ENCODE peak calls at places on chromosome 15, in ten cellular contexts. F is stimulated activated CD4-positive, alpha-beta T cell treated with anti-CD3 and anti-CD28 coated beads, Interleukin-12 subunit alpha, Interleukin-12 subunit beta, amount 100 ng/mL, for 4 hours; R is hippocampal formation; H is T-helper 2 cell; I is activated CD8-positive, alpha-beta memory T cell treated with anti-CD3 and anti-CD28 coated beads for 1 hour; S is NCI-H146; O is cardiac fibroblast; K is RPMI8226; Q is HS-5; U is HCEC 1CT. Y is an unnamed sample.
A peak's percentile ranks its signal among the peaks of the same experiment; 100 is the strongest.

GRCh38 chr15:32041294-32041693 is 11.0 kb downstream of the CHRNA7 start:
- DNase-seq in H (no peak), U (no peak), R (no peak), K (no peak), F (no peak), I (no peak), Q (no peak), S (no peak), O (no peak), Y (no peak)

GRCh38 chr15:66085128-66085527 is 168.4 kb downstream of the MEGF11 start:
- DNase-seq in O (no peak), S (no peak), K (peak; percentile 41), I (no peak), R (no peak), U (no peak), Q (no peak), H (no peak), F (no peak), Y (no peak)

GRCh38 chr15:51837784-51838183 is 8.3 kb downstream of the TMOD3 start:
- DNase-seq in F (no peak), O (peak; percentile 49), R (no peak), S (no peak), K (no peak), H (no peak), Q (no peak), U (no peak), I (no peak), Y (no peak)

GRCh38 chr15:27341780-27342343 is 370.9 kb downstream of the GABRG3 start:
- DNase-seq in Q (no peak), K (no peak), F (no peak), O (no peak), H (no peak), U (no peak), S (no peak), I (no peak), R (no peak), Y (no peak)

GRCh38 chr15:85926834-85927233 is 132.1 kb upstream of the KLHL25 start:
- DNase-seq in S (no peak), U (no peak), R (no peak), I (no peak), H (no peak), K (no peak), F (no peak), O (no peak), Q (no peak), Y (no peak)

GRCh38 chr15:56244237-56244810 is 645 bp upstream of the RFX7 start:
- DNase-seq in O (peak; percentile 74), Q (no peak), F (no peak), R (peak; percentile 65), H (peak; percentile 6), U (peak; percentile 80), I (no peak), K (peak; percentile 75), S (peak; percentile 86), Y (peak; percentile 87)

GRCh38 chr15:29480278-29480677 is 210.7 kb upstream of the NSMCE3 start:
- DNase-seq in R (no peak), U (no peak), Q (no peak), F (no peak), S (no peak), O (no peak), I (no peak), H (no peak), K (no peak), Y (no peak)

GRCh38 chr15:40052604-40053003 is 13.6 kb upstream of the SRP14 start:
- DNase-seq in R (no peak), K (no peak), U (no peak), O (no peak), F (no peak), I (no peak), S (no peak), Q (no peak), H (no peak), Y (no peak)

GRCh38 chr15:44157679-44158078 is 37.4 kb downstream of the FRMD5 start:
- DNase-seq in Q (peak; percentile 92), O (peak; percentile 95), U (peak; percentile 98), H (no peak), K (no peak), R (no peak), F (no peak), S (no peak), I (no peak), Y (peak; percentile 69)

GRCh38 chr15:77823736-77824135 is 191.0 kb upstream of the LINGO1 start:
- DNase-seq in Q (no peak), F (no peak), K (no peak), H (no peak), I (no peak), S (no peak), U (no peak), R (no peak), O (no peak), Y (no peak)

GRCh38 chr15:43390723-43391122 is 19.8 kb downstream of the TUBGCP4 start:
- DNase-seq in R (no peak), K (no peak), I (no peak), U (peak; percentile 43), F (no peak), O (peak; percentile 59), S (no peak), H (no peak), Q (no peak), Y (no peak)

GRCh38 chr15:74901612-74902063 is 5.0 kb downstream of the FAM219B start:
- DNase-seq in F (peak; percentile 43), K (peak; percentile 78), U (peak; percentile 66), R (peak; percentile 25), S (peak; percentile 3), O (peak; percentile 68), H (peak; percentile 37), I (peak; percentile 35), Q (no peak), Y (peak; percentile 85)

GRCh38 chr15:88450125-88450798 is 16.9 kb downstream of the MRPL46 start:
- DNase-seq in Q (no peak), F (peak; percentile 55), H (peak; percentile 49), R (peak; percentile 38), I (peak; percentile 8), U (peak; percentile 48), K (peak; percentile 74), O (peak; percentile 78), S (peak; percentile 13), Y (peak; percentile 87)

GRCh38 chr15:45180201-45180600 is 7.6 kb downstream of the SHF start:
- DNase-seq in O (no peak), K (no peak), U (no peak), Q (no peak), I (no peak), S (no peak), F (no peak), R (no peak), H (no peak), Y (no peak)

GRCh38 chr15:60589253-60589652 is 110.3 kb upstream of the ICE2 start:
- DNase-seq in O (no peak), R (no peak), K (peak; percentile 36), I (no peak), F (peak; percentile 42), U (no peak), H (no peak), Q (no peak), S (no peak), Y (no peak)

GRCh38 chr15:92655178-92655995 is at the start of gene FAM174B:
- DNase-seq in H (no peak), K (peak; percentile 88), Q (no peak), I (peak; percentile 2), S (peak; percentile 61), R (no peak), O (no peak), U (no peak), F (peak; percentile 53), Y (peak; percentile 60)

GRCh38 chr15:38684461-38685000 is 119.9 kb upstream of the RASGRP1 start:
- DNase-seq in H (no peak), S (no peak), I (no peak), K (no peak), F (no peak), Q (no peak), O (no peak), U (no peak), R (no peak), Y (no peak)

GRCh38 chr15:31396881-31397560 is 70.4 kb downstream of the KLF13 start:
- DNase-seq in Q (no peak), H (no peak), F (no peak), I (no peak), K (no peak), O (peak; percentile 85), S (peak; percentile 89), U (peak; percentile 70), R (peak; percentile 16), Y (peak; percentile 82)